ENCODE peak calls at places on chromosomes 12 and 14, in nine cellular contexts. One of them, this sample, is unnamed.

GRCh38 chr12:123937707-123938600 is 34.7 kb downstream of the CCDC92 start:
- DNase-seq in lower lobe of right lung: no peak
- DNase-seq in CD4-positive, alpha-beta T cell: peak
- DNase-seq in RWPE1: no peak
- DNase-seq in left ventricle myocardium inferior: no peak
- DNase-seq in IMR-90: peak
- DNase-seq in breast epithelium: no peak
- DNase-seq in HFFc6: no peak
- DNase-seq in uterus: no peak
- DNase-seq in this sample: no peak

GRCh38 chr12:55724226-55724939 is 4.2 kb downstream of the RDH5 start:
- DNase-seq in CD4-positive, alpha-beta T cell: peak
- DNase-seq in IMR-90: peak
- DNase-seq in left ventricle myocardium inferior: peak
- DNase-seq in uterus: no peak
- DNase-seq in HFFc6: peak
- DNase-seq in lower lobe of right lung: peak
- DNase-seq in RWPE1: no peak
- DNase-seq in breast epithelium: peak
- DNase-seq in this sample: peak

GRCh38 chr12:12612403-12612802 is 727 bp downstream of the CREBL2 start:
- DNase-seq in uterus: no peak
- DNase-seq in breast epithelium: no peak
- DNase-seq in RWPE1: peak
- DNase-seq in CD4-positive, alpha-beta T cell: no peak
- DNase-seq in lower lobe of right lung: no peak
- DNase-seq in HFFc6: peak
- DNase-seq in left ventricle myocardium inferior: no peak
- DNase-seq in IMR-90: peak
- DNase-seq in this sample: peak

GRCh38 chr14:105855246-105855892 is 329.0 kb downstream of the TMEM121 start:
- DNase-seq in IMR-90: no peak
- DNase-seq in RWPE1: no peak
- DNase-seq in breast epithelium: no peak
- DNase-seq in left ventricle myocardium inferior: peak
- DNase-seq in uterus: no peak
- DNase-seq in CD4-positive, alpha-beta T cell: no peak
- DNase-seq in lower lobe of right lung: peak
- DNase-seq in HFFc6: no peak
- DNase-seq in this sample: no peak

GRCh38 chr12:43294147-43294546 is 257.9 kb downstream of the ADAMTS20 start:
- DNase-seq in left ventricle myocardium inferior: no peak
- DNase-seq in breast epithelium: no peak
- DNase-seq in IMR-90: no peak
- DNase-seq in lower lobe of right lung: no peak
- DNase-seq in RWPE1: no peak
- DNase-seq in CD4-positive, alpha-beta T cell: no peak
- DNase-seq in HFFc6: no peak
- DNase-seq in uterus: no peak
- DNase-seq in this sample: no peak

GRCh38 chr12:34363050-34363673 is 340.9 kb downstream of the ALG10 start:
- DNase-seq in breast epithelium: no peak
- DNase-seq in left ventricle myocardium inferior: no peak
- DNase-seq in uterus: no peak
- DNase-seq in HFFc6: no peak
- DNase-seq in lower lobe of right lung: no peak
- DNase-seq in CD4-positive, alpha-beta T cell: no peak
- DNase-seq in RWPE1: peak
- DNase-seq in IMR-90: no peak
- DNase-seq in this sample: no peak

GRCh38 chr12:16076553-16076952 is 165.4 kb downstream of the DERA start:
- DNase-seq in RWPE1: peak
- DNase-seq in IMR-90: peak
- DNase-seq in left ventricle myocardium inferior: no peak
- DNase-seq in uterus: no peak
- DNase-seq in CD4-positive, alpha-beta T cell: no peak
- DNase-seq in HFFc6: no peak
- DNase-seq in lower lobe of right lung: no peak
- DNase-seq in breast epithelium: no peak
- DNase-seq in this sample: peak

GRCh38 chr12:116010467-116010866 is 267.0 kb downstream of the MED13L start:
- DNase-seq in RWPE1: no peak
- DNase-seq in CD4-positive, alpha-beta T cell: no peak
- DNase-seq in breast epithelium: no peak
- DNase-seq in left ventricle myocardium inferior: no peak
- DNase-seq in uterus: no peak
- DNase-seq in HFFc6: no peak
- DNase-seq in IMR-90: no peak
- DNase-seq in lower lobe of right lung: no peak
- DNase-seq in this sample: no peak

GRCh38 chr12:27666510-27666909 is 29.7 kb upstream of the REP15 start:
- DNase-seq in RWPE1: no peak
- DNase-seq in uterus: no peak
- DNase-seq in lower lobe of right lung: no peak
- DNase-seq in HFFc6: no peak
- DNase-seq in CD4-positive, alpha-beta T cell: no peak
- DNase-seq in left ventricle myocardium inferior: no peak
- DNase-seq in IMR-90: no peak
- DNase-seq in breast epithelium: no peak
- DNase-seq in this sample: no peak

GRCh38 chr12:109385339-109386078 is 37.8 kb downstream of the MYO1H start:
- DNase-seq in lower lobe of right lung: peak
- DNase-seq in IMR-90: peak
- DNase-seq in breast epithelium: no peak
- DNase-seq in uterus: peak
- DNase-seq in HFFc6: peak
- DNase-seq in CD4-positive, alpha-beta T cell: no peak
- DNase-seq in left ventricle myocardium inferior: no peak
- DNase-seq in RWPE1: peak
- DNase-seq in this sample: peak

GRCh38 chr12:47741340-47741703 is 16.0 kb upstream of the ENDOU start:
- DNase-seq in lower lobe of right lung: peak
- DNase-seq in left ventricle myocardium inferior: peak
- DNase-seq in uterus: peak
- DNase-seq in HFFc6: no peak
- DNase-seq in IMR-90: no peak
- DNase-seq in RWPE1: no peak
- DNase-seq in breast epithelium: peak
- DNase-seq in CD4-positive, alpha-beta T cell: peak
- DNase-seq in this sample: peak

GRCh38 chr12:87413784-87414183 is 615.4 kb downstream of the C12orf50 start:
- DNase-seq in IMR-90: peak
- DNase-seq in HFFc6: no peak
- DNase-seq in breast epithelium: no peak
- DNase-seq in RWPE1: no peak
- DNase-seq in uterus: no peak
- DNase-seq in lower lobe of right lung: no peak
- DNase-seq in CD4-positive, alpha-beta T cell: no peak
- DNase-seq in left ventricle myocardium inferior: no peak
- DNase-seq in this sample: no peak

GRCh38 chr12:108633534-108634224 is at the start of gene SELPLG:
- DNase-seq in CD4-positive, alpha-beta T cell: peak
- DNase-seq in left ventricle myocardium inferior: peak
- DNase-seq in IMR-90: no peak
- DNase-seq in lower lobe of right lung: peak
- DNase-seq in uterus: no peak
- DNase-seq in breast epithelium: peak
- DNase-seq in HFFc6: no peak
- DNase-seq in RWPE1: no peak
- DNase-seq in this sample: no peak

GRCh38 chr14:35534884-35535793 is 1.2 kb downstream of the INSM2 start:
- DNase-seq in lower lobe of right lung: peak
- DNase-seq in RWPE1: peak
- DNase-seq in left ventricle myocardium inferior: peak
- DNase-seq in breast epithelium: no peak
- DNase-seq in IMR-90: peak
- DNase-seq in HFFc6: peak
- DNase-seq in uterus: no peak
- DNase-seq in CD4-positive, alpha-beta T cell: peak
- DNase-seq in this sample: peak

GRCh38 chr12:57620936-57621496 is 9.8 kb downstream of the ARHGEF25 start:
- DNase-seq in HFFc6: no peak
- DNase-seq in IMR-90: no peak
- DNase-seq in left ventricle myocardium inferior: no peak
- DNase-seq in lower lobe of right lung: no peak
- DNase-seq in uterus: no peak
- DNase-seq in CD4-positive, alpha-beta T cell: no peak
- DNase-seq in RWPE1: no peak
- DNase-seq in breast epithelium: no peak
- DNase-seq in this sample: no peak

DNA sequence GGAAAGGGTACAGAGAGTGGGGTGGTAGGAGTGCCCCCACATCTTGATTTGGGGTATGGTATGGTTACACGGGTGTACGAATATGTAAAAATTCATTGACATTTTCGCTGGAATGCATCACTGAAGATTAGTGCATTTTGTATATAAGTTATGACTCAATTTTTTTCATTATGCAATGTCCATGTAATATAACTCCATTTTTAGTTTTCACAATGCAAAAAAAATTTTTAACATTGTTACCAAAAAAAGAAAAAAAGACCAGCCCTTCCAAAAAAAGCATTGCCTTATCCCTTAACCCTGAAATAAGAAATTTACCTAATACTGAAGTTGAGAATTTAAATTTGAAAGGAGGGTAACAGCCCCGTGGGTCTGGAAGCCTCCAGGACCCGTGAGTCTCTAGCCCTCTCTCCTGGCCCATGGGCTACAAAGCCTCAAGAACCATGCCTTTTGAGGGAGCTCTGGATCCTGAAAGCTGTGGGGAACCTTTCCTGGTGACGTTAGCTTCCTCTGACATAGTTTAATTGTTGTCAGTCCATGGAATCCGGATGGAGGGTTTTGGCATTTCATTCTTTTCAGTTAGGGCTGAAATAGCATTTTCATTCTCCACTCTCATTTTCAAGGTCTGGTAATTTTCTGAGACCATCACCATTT is 55.6 kb upstream of the ACTN1 start:
- DNase-seq in RWPE1: no peak
- DNase-seq in uterus: no peak
- DNase-seq in IMR-90: peak
- DNase-seq in lower lobe of right lung: no peak
- DNase-seq in left ventricle myocardium inferior: no peak
- DNase-seq in breast epithelium: no peak
- DNase-seq in HFFc6: no peak
- DNase-seq in CD4-positive, alpha-beta T cell: no peak
- DNase-seq in this sample: peak
- TF ChIP-seq CTCF in RWPE1: no peak
- TF ChIP-seq CTCF in uterus: no peak
- TF ChIP-seq CTCF in IMR-90: peak
- TF ChIP-seq CTCF in lower lobe of right lung: no peak
- TF ChIP-seq CTCF in left ventricle myocardium inferior: no peak
- TF ChIP-seq CTCF in breast epithelium: no peak
- TF ChIP-seq CTCF in HFFc6: no peak
- TF ChIP-seq CTCF in CD4-positive, alpha-beta T cell: no peak
- TF ChIP-seq CTCF in this sample: no peak

GRCh38 chr12:44313188-44313587 is 477.3 kb downstream of the TMEM117 start:
- DNase-seq in CD4-positive, alpha-beta T cell: no peak
- DNase-seq in breast epithelium: no peak
- DNase-seq in lower lobe of right lung: no peak
- DNase-seq in uterus: no peak
- DNase-seq in left ventricle myocardium inferior: no peak
- DNase-seq in RWPE1: no peak
- DNase-seq in IMR-90: no peak
- DNase-seq in HFFc6: no peak
- DNase-seq in this sample: no peak

GRCh38 chr12:44314007-44314500 is 478.2 kb downstream of the TMEM117 start:
- DNase-seq in HFFc6: no peak
- DNase-seq in left ventricle myocardium inferior: no peak
- DNase-seq in lower lobe of right lung: no peak
- DNase-seq in breast epithelium: no peak
- DNase-seq in IMR-90: no peak
- DNase-seq in CD4-positive, alpha-beta T cell: no peak
- DNase-seq in RWPE1: no peak
- DNase-seq in uterus: no peak
- DNase-seq in this sample: no peak

GRCh38 chr12:44317651-44318126 is 481.8 kb downstream of the TMEM117 start:
- DNase-seq in IMR-90: peak
- DNase-seq in RWPE1: no peak
- DNase-seq in CD4-positive, alpha-beta T cell: no peak
- DNase-seq in lower lobe of right lung: no peak
- DNase-seq in breast epithelium: no peak
- DNase-seq in left ventricle myocardium inferior: no peak
- DNase-seq in uterus: no peak
- DNase-seq in HFFc6: peak
- DNase-seq in this sample: peak
- TF ChIP-seq CTCF in IMR-90: peak
- TF ChIP-seq CTCF in RWPE1: no peak
- TF ChIP-seq CTCF in CD4-positive, alpha-beta T cell: no peak
- TF ChIP-seq CTCF in lower lobe of right lung: peak
- TF ChIP-seq CTCF in breast epithelium: no peak
- TF ChIP-seq CTCF in left ventricle myocardium inferior: peak
- TF ChIP-seq CTCF in uterus: no peak
- TF ChIP-seq CTCF in HFFc6: peak
- TF ChIP-seq CTCF in this sample: peak

DNA sequence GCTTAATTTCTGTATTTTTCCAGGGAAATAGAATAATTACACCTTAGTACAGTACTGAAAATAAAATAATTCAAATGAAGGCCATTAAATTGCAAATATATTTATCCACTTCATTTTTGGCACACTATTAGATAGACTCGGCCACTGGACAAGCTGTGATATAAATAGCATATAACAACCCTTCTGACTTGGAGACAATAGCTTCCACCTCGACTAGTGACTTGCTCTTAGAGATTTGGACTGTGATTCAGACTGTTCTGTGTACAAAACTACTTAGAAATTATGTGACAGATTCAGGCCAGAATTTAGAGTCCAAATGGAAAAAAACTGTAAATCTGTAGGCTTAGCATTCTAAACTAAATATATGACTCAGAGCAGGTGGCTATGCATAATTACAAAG is 949.9 kb downstream of the LRFN5 start:
- DNase-seq in lower lobe of right lung: no peak
- DNase-seq in CD4-positive, alpha-beta T cell: no peak
- DNase-seq in RWPE1: no peak
- DNase-seq in uterus: no peak
- DNase-seq in breast epithelium: no peak
- DNase-seq in IMR-90: no peak
- DNase-seq in HFFc6: no peak
- DNase-seq in left ventricle myocardium inferior: no peak
- DNase-seq in this sample: no peak
- TF ChIP-seq CTCF in lower lobe of right lung: no peak
- TF ChIP-seq CTCF in CD4-positive, alpha-beta T cell: no peak
- TF ChIP-seq CTCF in RWPE1: no peak
- TF ChIP-seq CTCF in uterus: no peak
- TF ChIP-seq CTCF in breast epithelium: no peak
- TF ChIP-seq CTCF in IMR-90: no peak
- TF ChIP-seq CTCF in HFFc6: no peak
- TF ChIP-seq CTCF in left ventricle myocardium inferior: no peak
- TF ChIP-seq CTCF in this sample: no peak

GRCh38 chr12:5509122-5509521 is 77.2 kb downstream of the NTF3 start:
- DNase-seq in breast epithelium: no peak
- DNase-seq in RWPE1: no peak
- DNase-seq in HFFc6: no peak
- DNase-seq in left ventricle myocardium inferior: no peak
- DNase-seq in CD4-positive, alpha-beta T cell: no peak
- DNase-seq in lower lobe of right lung: no peak
- DNase-seq in uterus: no peak
- DNase-seq in IMR-90: no peak
- DNase-seq in this sample: no peak
- TF ChIP-seq CTCF in breast epithelium: no peak
- TF ChIP-seq CTCF in RWPE1: no peak
- TF ChIP-seq CTCF in HFFc6: no peak
- TF ChIP-seq CTCF in left ventricle myocardium inferior: no peak
- TF ChIP-seq CTCF in CD4-positive, alpha-beta T cell: no peak
- TF ChIP-seq CTCF in lower lobe of right lung: no peak
- TF ChIP-seq CTCF in uterus: no peak
- TF ChIP-seq CTCF in IMR-90: no peak
- TF ChIP-seq CTCF in this sample: no peak